ENCODE peak calls at places on chromosome 1, in six cellular contexts. Y, M, K, E, Q and P are unnamed samples. For H3K9me3, the result is how much of the 10 kb centered on the place peaks cover.

GRCh38 chr1:240190881-240191385 is 99.2 kb downstream of the FMN2 start:
- DNase-seq in K (peak), M (no peak), Y (peak), Q (no peak), E (no peak), P (no peak)

GRCh38 chr1:201593200-201593828 is 54.4 kb downstream of the NAV1 start:
- DNase-seq in M (no peak), E (no peak), K (no peak), Y (peak), Q (peak), P (peak)

GRCh38 chr1:69315823-69316222 is 251.9 kb upstream of the LRRC7 start:
- DNase-seq in M (no peak), Y (no peak), K (no peak), E (no peak), Q (no peak), P (no peak)

GRCh38 chr1:57101171-57101570 is 135.4 kb upstream of the C8B start:
- DNase-seq in E (no peak), Y (no peak), K (no peak), M (no peak), Q (no peak), P (no peak)

GRCh38 chr1:94622757-94623156 is 81.2 kb upstream of the F3 start:
- DNase-seq in Q (peak), M (no peak), E (no peak), Y (no peak), K (peak), P (no peak)

GRCh38 chr1:231923461-231924132 is 297.0 kb downstream of the DISC1 start:
- DNase-seq in M (no peak), K (no peak), Q (no peak), E (no peak), Y (no peak), P (no peak)

GRCh38 chr1:12314328-12314903 is 84.6 kb downstream of the VPS13D start:
- DNase-seq in Q (no peak), K (no peak), Y (no peak), E (no peak), M (no peak), P (no peak)

GRCh38 chr1:24526940-24527542 is 24.4 kb downstream of the RCAN3 start:
- DNase-seq in Q (no peak), E (no peak), M (no peak), K (peak), Y (no peak), P (no peak)

GRCh38 chr1:169110691-169111447 is 4.4 kb downstream of the ATP1B1 start:
- DNase-seq in K (no peak), Q (peak), Y (peak), M (no peak), E (no peak), P (no peak)

DNA sequence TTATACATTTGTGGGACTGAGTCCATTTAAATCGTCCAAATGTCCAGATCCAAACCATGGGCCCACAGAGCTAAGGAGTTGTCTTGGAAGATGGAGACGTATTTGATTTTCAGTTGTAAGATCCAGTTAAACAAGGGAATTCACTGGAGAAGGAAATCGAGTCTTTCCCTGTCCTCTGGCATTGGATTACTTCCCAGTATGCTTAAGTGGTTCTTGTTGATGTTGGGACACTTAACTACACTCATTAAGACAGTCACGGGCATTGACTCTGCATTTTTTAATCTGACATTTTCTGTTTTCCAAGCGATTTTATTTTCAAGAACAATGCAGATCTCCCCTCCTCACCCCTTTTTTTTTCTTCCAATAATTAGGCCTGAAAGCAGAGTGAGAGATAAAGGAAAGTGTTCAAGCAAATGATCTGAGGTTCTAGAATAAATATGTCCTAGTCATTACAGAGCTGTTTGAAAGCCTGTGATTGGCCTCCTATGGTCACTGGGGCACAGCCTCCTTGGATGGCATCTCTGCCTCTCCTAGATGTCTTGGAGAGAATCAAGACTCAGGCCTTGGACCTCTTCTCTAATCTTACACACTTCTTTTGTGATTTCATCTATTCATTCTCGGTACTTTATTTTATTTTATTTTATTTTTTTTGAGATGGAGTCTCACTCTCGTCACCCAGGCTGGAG is 48.9 kb downstream of the CD247 start:
- DNase-seq in Q (no peak), Y (no peak), M (no peak), K (no peak), E (no peak), P (no peak)
- H3K9me3 ChIP-seq in Q (under half), Y (under half), M (under half), K (under half), E (under half), P (under half)

GRCh38 chr1:177914603-177915002 is 55.3 kb downstream of the SEC16B start:
- DNase-seq in E (no peak), M (no peak), Y (no peak), K (no peak), Q (no peak), P (no peak)

GRCh38 chr1:177912991-177913390 is 56.9 kb downstream of the SEC16B start:
- DNase-seq in M (no peak), Y (peak), Q (no peak), E (no peak), K (no peak), P (no peak)

GRCh38 chr1:177909416-177909815 is 60.4 kb downstream of the SEC16B start:
- DNase-seq in M (no peak), Q (no peak), E (no peak), Y (no peak), K (no peak), P (no peak)

GRCh38 chr1:177915641-177916040 is 54.2 kb downstream of the SEC16B start:
- DNase-seq in Q (no peak), E (no peak), K (no peak), M (no peak), Y (no peak), P (no peak)

DNA sequence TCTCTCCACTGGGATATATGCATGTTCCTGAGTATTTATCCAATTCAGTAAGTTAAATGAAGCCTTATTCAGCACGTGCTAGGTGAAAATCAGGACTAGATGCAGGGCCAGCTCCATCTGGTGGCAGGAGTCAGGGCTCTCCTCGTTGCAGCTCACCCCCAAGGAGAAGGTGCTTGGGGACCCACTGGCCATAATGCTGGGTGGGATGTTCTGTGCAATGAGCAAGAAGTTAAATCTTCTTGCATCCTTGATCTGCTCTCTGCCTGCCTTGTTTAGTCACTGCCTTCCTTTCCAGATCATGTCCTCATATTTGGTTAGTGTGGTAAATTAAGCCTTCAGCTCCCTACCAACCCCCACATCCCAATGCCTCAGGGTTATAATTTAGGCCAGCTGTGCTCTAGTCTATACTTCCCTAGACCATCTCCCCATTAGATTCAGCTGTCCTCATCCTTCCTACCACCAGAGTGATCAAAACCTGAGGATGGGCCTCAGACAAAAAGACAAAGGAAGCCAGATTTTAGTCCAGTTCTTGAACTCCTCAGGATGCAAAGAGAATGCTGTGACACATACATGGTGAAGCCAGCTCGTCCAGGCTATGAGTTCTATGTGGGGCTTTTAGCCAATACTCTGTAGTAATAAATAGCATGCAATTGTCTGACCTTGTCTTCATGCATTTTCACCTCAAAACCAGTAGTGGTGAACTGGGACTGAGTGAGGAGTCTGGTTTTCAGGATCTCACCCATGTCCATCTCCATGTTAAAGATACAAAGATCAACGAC is 55.9 kb downstream of the SEC16B start:
- DNase-seq in M (no peak), K (peak), E (no peak), Y (peak), Q (no peak), P (no peak)
- TF ChIP-seq CTCF in M (peak), K (peak), E (peak), Y (peak), Q (peak), P (no peak)

GRCh38 chr1:61133048-61134019 is 51.0 kb downstream of the NFIA start:
- DNase-seq in Y (no peak), Q (peak), K (no peak), M (no peak), E (no peak), P (no peak)
- H3K4me3 ChIP-seq in Y (no peak), Q (no peak), K (no peak), M (peak), E (no peak), P (no peak)

GRCh38 chr1:112893288-112894009 is 62.5 kb downstream of the SLC16A1 start:
- DNase-seq in Q (no peak), Y (no peak), M (no peak), K (no peak), E (no peak), P (no peak)

GRCh38 chr1:112894561-112895011 is 61.4 kb downstream of the SLC16A1 start:
- DNase-seq in E (peak), K (no peak), Q (no peak), Y (no peak), M (no peak), P (no peak)

GRCh38 chr1:112901387-112901786 is 54.6 kb downstream of the SLC16A1 start:
- DNase-seq in Q (no peak), K (no peak), E (no peak), Y (no peak), M (no peak), P (no peak)

GRCh38 chr1:112894010-112894292 is 62.0 kb downstream of the SLC16A1 start:
- DNase-seq in M (no peak), K (no peak), Y (no peak), Q (no peak), E (no peak), P (no peak)

GRCh38 chr1:112896783-112897182 is 59.2 kb downstream of the SLC16A1 start:
- DNase-seq in Q (no peak), E (no peak), M (no peak), K (no peak), Y (no peak), P (no peak)
- H3K9me3 ChIP-seq in Q (under half), E (under half), M (under half), K (under half), Y (under half), P (under half)